ENCODE peak calls at places on chromosomes 6 and 20, in nine cellular contexts. I is HCEC 1CT, E is endothelial cell, V is HCT116, F is amniotic epithelial cell, Q is GM23338, R is stomach, T is T1000, U is NCI-H1105 treated with DMSO at 0.1 percent for 48 hours. Z is an unnamed sample.

GRCh38 chr20:42051935-42052334 is 433.8 kb upstream of the CHD6 start:
- DNase-seq in I (no peak), E (no peak), V (no peak), F (no peak), Q (no peak), R (no peak), T (no peak), U (no peak), Z (no peak)

GRCh38 chr6:16413399-16413798 is 175.0 kb downstream of the GMPR start:
- DNase-seq in I (no peak), E (no peak), V (no peak), F (no peak), Q (no peak), R (no peak), T (no peak), U (no peak), Z (no peak)

GRCh38 chr20:55067158-55067825 is 591.9 kb downstream of the DOK5 start:
- DNase-seq in I (no peak), E (no peak), V (no peak), F (no peak), Q (no peak), R (no peak), T (no peak), U (no peak), Z (no peak)

GRCh38 chr6:134176283-134176975 is 124.0 kb upstream of the SLC2A12 start:
- DNase-seq in I (peak), E (peak), V (no peak), F (peak), Q (peak), R (peak), T (no peak), U (no peak), Z (no peak)

GRCh38 chr20:49948809-49949507 is 12.8 kb downstream of the RNF114 start:
- DNase-seq in I (peak), E (no peak), V (no peak), F (peak), Q (no peak), R (no peak), T (peak), U (no peak), Z (no peak)

GRCh38 chr20:63687419-63688233 is 8.8 kb upstream of the TNFRSF6B start:
- DNase-seq in I (no peak), E (no peak), V (no peak), F (no peak), Q (no peak), R (no peak), T (no peak), U (no peak), Z (no peak)

GRCh38 chr20:59618131-59618530 is 13.8 kb downstream of the PHACTR3 start:
- DNase-seq in I (no peak), E (no peak), V (no peak), F (no peak), Q (no peak), R (no peak), T (no peak), U (no peak), Z (no peak)

GRCh38 chr6:121944361-121944760 is 455.1 kb upstream of the HSF2 start:
- DNase-seq in I (no peak), E (no peak), V (no peak), F (no peak), Q (no peak), R (no peak), T (no peak), U (no peak), Z (no peak)

GRCh38 chr6:170345662-170346061 is 39.1 kb downstream of the FAM120B start:
- DNase-seq in I (no peak), E (no peak), V (no peak), F (peak), Q (no peak), R (no peak), T (no peak), U (no peak), Z (peak)

GRCh38 chr6:159279790-159280277 is 110.6 kb downstream of the FNDC1 start:
- DNase-seq in I (no peak), E (peak), V (peak), F (no peak), Q (peak), R (peak), T (no peak), U (no peak), Z (peak)

GRCh38 chr6:127403636-127404035 is 55.6 kb downstream of the KIAA0408 start:
- DNase-seq in I (no peak), E (no peak), V (no peak), F (no peak), Q (no peak), R (no peak), T (no peak), U (no peak), Z (no peak)

GRCh38 chr20:4153251-4153650 is 137.9 kb upstream of the RNF24 start:
- DNase-seq in I (no peak), E (no peak), V (no peak), F (no peak), Q (no peak), R (peak), T (peak), U (no peak), Z (no peak)

GRCh38 chr20:21338291-21338690 is 35.2 kb downstream of the XRN2 start:
- DNase-seq in I (no peak), E (no peak), V (no peak), F (no peak), Q (no peak), R (no peak), T (no peak), U (no peak), Z (no peak)

GRCh38 chr6:72084992-72085569 is 198.7 kb downstream of the RIMS1 start:
- DNase-seq in I (peak), E (no peak), V (no peak), F (peak), Q (peak), R (no peak), T (no peak), U (peak), Z (no peak)

GRCh38 chr6:113630738-113631535 is 226.2 kb upstream of the MARCKS start:
- DNase-seq in I (peak), E (no peak), V (no peak), F (no peak), Q (no peak), R (no peak), T (no peak), U (no peak), Z (peak)

GRCh38 chr6:158312672-158313397 is 570 bp downstream of the TULP4 start:
- DNase-seq in I (no peak), E (no peak), V (no peak), F (no peak), Q (peak), R (no peak), T (no peak), U (no peak), Z (no peak)

GRCh38 chr20:4916991-4917881 is 84.1 kb downstream of the SLC23A2 start:
- DNase-seq in I (no peak), E (no peak), V (no peak), F (peak), Q (no peak), R (peak), T (no peak), U (no peak), Z (peak)

GRCh38 chr6:53593001-53593488 is 48.1 kb upstream of the GCLC start:
- DNase-seq in I (peak), E (no peak), V (no peak), F (peak), Q (no peak), R (no peak), T (no peak), U (no peak), Z (peak)

GRCh38 chr6:150490586-150490985 is 109.1 kb upstream of the PLEKHG1 start:
- DNase-seq in I (no peak), E (no peak), V (peak), F (no peak), Q (no peak), R (no peak), T (no peak), U (no peak), Z (peak)

GRCh38 chr6:135657207-135657606 is 159.7 kb upstream of the AHI1 start:
- DNase-seq in I (no peak), E (no peak), V (no peak), F (no peak), Q (no peak), R (no peak), T (no peak), U (peak), Z (no peak)

GRCh38 chr6:160967351-160967750 is 24.2 kb upstream of the MAP3K4 start:
- DNase-seq in I (no peak), E (no peak), V (no peak), F (no peak), Q (no peak), R (no peak), T (no peak), U (no peak), Z (no peak)

GRCh38 chr6:14095444-14095843 is 22.1 kb upstream of the CD83 start:
- DNase-seq in I (no peak), E (no peak), V (no peak), F (no peak), Q (no peak), R (no peak), T (no peak), U (no peak), Z (no peak)

GRCh38 chr6:153117986-153118886 is 12.8 kb downstream of the RGS17 start:
- DNase-seq in I (peak), E (no peak), V (peak), F (peak), Q (no peak), R (no peak), T (no peak), U (no peak), Z (peak)

GRCh38 chr6:28474441-28475219 is 31.3 kb upstream of the ZSCAN23 start:
- DNase-seq in I (peak), E (peak), V (peak), F (peak), Q (peak), R (no peak), T (no peak), U (peak), Z (peak)

GRCh38 chr6:47097092-47097945 is 55.2 kb upstream of the ADGRF1 start:
- DNase-seq in I (peak), E (peak), V (peak), F (peak), Q (peak), R (peak), T (peak), U (peak), Z (peak)